ENCODE peak calls at places on chromosomes 7 and 10, in four cellular contexts. V is H7, R is HFF-Myc, S is left ventricle myocardium inferior. M is an unnamed sample.

GRCh38 chr7:25951414-25952276 is 200.4 kb upstream of the NFE2L3 start:
- DNase-seq in V (peak; percentile 53), R (no peak), S (no peak), M (no peak)

GRCh38 chr7:139452948-139453672 is 30.4 kb downstream of the KLRG2 start:
- DNase-seq in V (peak; percentile 74), R (no peak), S (no peak), M (no peak)

GRCh38 chr10:19817251-19818046 is 1.2 kb downstream of the PLXDC2 start:
- DNase-seq in V (peak; percentile 78), R (no peak), S (no peak), M (no peak)

GRCh38 chr10:30000802-30001571 is 58.4 kb downstream of the JCAD start:
- DNase-seq in V (no peak), R (peak; percentile 35), S (no peak), M (no peak)

GRCh38 chr10:14409856-14410458 is 79.2 kb upstream of the FRMD4A start:
- DNase-seq in V (no peak), R (no peak), S (no peak), M (no peak)

GRCh38 chr10:30438016-30438850 is 4.2 kb downstream of the MAP3K8 start:
- DNase-seq in V (no peak), R (no peak), S (no peak), M (no peak)

GRCh38 chr7:106178593-106179134 is 66.6 kb upstream of the SYPL1 start:
- DNase-seq in V (no peak), R (peak; percentile 17), S (no peak), M (no peak)

GRCh38 chr10:26486304-26486703 is 48.2 kb downstream of the APBB1IP start:
- DNase-seq in V (no peak), R (peak; percentile 35), S (no peak), M (no peak)

GRCh38 chr10:7291487-7292113 is 119.2 kb downstream of the SFMBT2 start:
- DNase-seq in V (no peak), R (no peak), S (no peak), M (no peak)

GRCh38 chr10:100781145-100781665 is 35.8 kb downstream of the PAX2 start:
- DNase-seq in V (peak; percentile 56), R (no peak), S (no peak), M (no peak)

GRCh38 chr10:90885176-90885575 is 13.4 kb downstream of the RPP30 start:
- DNase-seq in V (no peak), R (no peak), S (no peak), M (no peak)

GRCh38 chr7:66279912-66280311 is 74.8 kb downstream of the TPST1 start:
- DNase-seq in V (peak; percentile 7), R (no peak), S (no peak), M (no peak)

GRCh38 chr10:14687340-14687739 is 87.4 kb downstream of the FAM107B start:
- DNase-seq in V (no peak), R (no peak), S (no peak), M (no peak)

GRCh38 chr7:137681657-137682562 is 164.9 kb downstream of the DGKI start:
- DNase-seq in V (no peak), R (no peak), S (no peak), M (no peak)
- H3K4me3 ChIP-seq in V (no peak overlapping the region), R (no peak overlapping the region), S (no peak overlapping the region), M (no peak overlapping the region)

GRCh38 chr10:70458329-70459060 is 17.0 kb upstream of the NODAL start:
- DNase-seq in V (peak; percentile 85), R (no peak), S (peak; percentile 71), M (no peak)

GRCh38 chr10:70459771-70460490 is 18.4 kb upstream of the NODAL start:
- DNase-seq in V (peak; percentile 78), R (no peak), S (no peak), M (no peak)

GRCh38 chr10:70456164-70456563 is 14.7 kb upstream of the NODAL start:
- DNase-seq in V (peak; percentile 57), R (no peak), S (no peak), M (no peak)

GRCh38 chr10:70459061-70459770 is 17.7 kb upstream of the NODAL start:
- DNase-seq in V (peak; percentile 69), R (no peak), S (no peak), M (no peak)

DNA sequence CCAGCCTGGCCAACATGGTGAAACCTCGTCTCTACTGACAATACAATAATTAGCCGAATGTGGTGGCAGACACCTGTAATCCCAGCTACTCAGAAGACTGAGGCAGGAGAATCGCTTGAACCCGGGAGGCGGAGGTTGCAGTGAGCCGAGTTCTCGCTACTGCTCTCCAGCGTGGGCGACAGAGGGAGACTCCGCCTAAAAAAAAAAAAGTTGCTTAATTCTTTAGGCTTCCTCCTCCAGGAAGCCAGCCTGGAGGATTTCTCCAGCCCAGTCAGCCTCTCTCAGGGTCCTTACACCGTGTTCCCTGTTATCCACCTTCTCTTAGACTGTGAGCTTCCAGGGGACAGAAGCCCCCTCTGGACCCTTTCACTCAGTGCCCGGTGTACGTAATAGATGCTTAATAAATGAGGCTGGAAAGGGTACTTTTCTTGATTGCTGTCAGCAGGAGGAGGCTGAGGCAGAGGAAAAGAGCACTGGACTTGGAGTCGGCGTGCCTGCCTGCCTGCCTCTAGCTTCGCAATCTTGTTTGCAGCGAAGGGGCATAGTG is 16.4 kb upstream of the NODAL start:
- DNase-seq in V (no peak), R (no peak), S (no peak), M (no peak)
- H3K4me3 ChIP-seq in V (peak overlapping the region; percentile 55), R (no peak overlapping the region), S (peak overlapping the region; percentile 69), M (peak overlapping the region; percentile 26)

GRCh38 chr7:98286701-98287485 is 5.4 kb downstream of the BRI3 start:
- DNase-seq in V (peak; percentile 64), R (no peak), S (no peak), M (no peak)
- H3K4me3 ChIP-seq in V (no peak overlapping the region), R (no peak overlapping the region), S (peak overlapping the region; percentile 89), M (no peak overlapping the region)

DNA sequence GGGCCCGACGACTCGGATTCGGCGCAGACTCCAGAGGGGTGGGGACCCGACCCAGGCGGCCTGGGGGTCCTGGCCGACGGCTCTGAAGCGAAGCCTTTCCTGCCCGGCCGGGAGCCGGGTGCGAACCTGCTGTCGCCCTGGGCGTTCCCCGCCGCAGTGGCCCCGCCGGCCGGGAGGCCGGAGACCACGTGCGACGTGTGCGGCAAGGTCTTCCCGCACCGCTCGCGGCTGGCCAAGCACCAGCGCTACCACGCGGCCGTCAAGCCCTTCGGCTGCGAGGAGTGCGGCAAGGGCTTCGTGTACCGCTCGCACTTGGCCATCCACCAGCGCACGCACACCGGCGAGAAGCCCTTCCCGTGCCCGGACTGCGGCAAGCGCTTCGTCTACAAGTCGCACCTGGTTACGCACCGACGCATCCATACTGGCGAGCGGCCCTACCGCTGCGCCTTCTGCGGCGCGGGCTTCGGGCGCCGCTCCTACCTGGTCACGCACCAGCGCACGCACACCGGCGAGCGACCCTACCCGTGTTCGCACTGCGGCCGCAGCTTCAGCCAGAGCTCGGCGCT is 15.4 kb downstream of the ZNF316 start:
- DNase-seq in V (peak; percentile 64), R (no peak), S (no peak), M (no peak)
- H3K4me3 ChIP-seq in V (no peak overlapping the region), R (no peak overlapping the region), S (no peak overlapping the region), M (no peak overlapping the region)

GRCh38 chr7:53237344-53237913 is 202.0 kb downstream of the POM121L12 start:
- DNase-seq in V (no peak), R (no peak), S (no peak), M (no peak)
- H3K4me3 ChIP-seq in V (no peak overlapping the region), R (no peak overlapping the region), S (peak overlapping the region; percentile 64), M (no peak overlapping the region)

GRCh38 chr7:77428777-77429231 is 12.7 kb upstream of the GSAP start:
- DNase-seq in V (no peak), R (no peak), S (no peak), M (no peak)

GRCh38 chr7:77425151-77426051 is 9.3 kb upstream of the GSAP start:
- DNase-seq in V (peak; percentile 50), R (no peak), S (no peak), M (no peak)

GRCh38 chr7:77427996-77428603 is 12.0 kb upstream of the GSAP start:
- DNase-seq in V (no peak), R (peak; percentile 39), S (no peak), M (no peak)

GRCh38 chr7:77426521-77427051 is 10.4 kb upstream of the GSAP start:
- DNase-seq in V (no peak), R (no peak), S (no peak), M (no peak)

GRCh38 chr7:77426052-77426404 is 9.9 kb upstream of the GSAP start:
- DNase-seq in V (no peak), R (no peak), S (no peak), M (no peak)
- H3K4me3 ChIP-seq in V (no peak overlapping the region), R (no peak overlapping the region), S (peak overlapping the region; percentile 42), M (no peak overlapping the region)

GRCh38 chr7:154167807-154168206 is 115.6 kb downstream of the DPP6 start:
- DNase-seq in V (no peak), R (no peak), S (no peak), M (no peak)
- H3K4me3 ChIP-seq in V (no peak overlapping the region), R (no peak overlapping the region), S (no peak overlapping the region), M (no peak overlapping the region)

DNA sequence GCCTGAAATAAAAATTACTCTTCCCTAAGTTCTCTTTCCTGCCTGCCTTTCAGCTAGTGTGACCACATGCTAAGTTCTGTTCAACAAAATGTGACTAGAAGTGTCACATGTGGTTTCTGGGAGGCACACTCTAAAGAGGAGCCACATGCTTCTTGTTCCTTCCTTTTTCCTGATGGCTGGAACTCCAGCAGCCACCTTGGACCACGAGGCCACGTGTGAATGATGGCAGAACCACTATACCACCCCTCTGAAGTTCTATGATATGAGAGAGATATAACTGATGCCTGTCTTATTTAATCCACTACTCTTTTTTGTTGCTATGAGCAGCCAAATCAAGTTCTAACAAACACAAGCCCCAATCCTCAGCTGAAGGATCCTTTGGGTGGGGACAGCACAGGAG is 8.1 kb downstream of the PODXL start:
- DNase-seq in V (no peak), R (no peak), S (no peak), M (no peak)
- H3K4me3 ChIP-seq in V (no peak overlapping the region), R (no peak overlapping the region), S (no peak overlapping the region), M (no peak overlapping the region)

DNA sequence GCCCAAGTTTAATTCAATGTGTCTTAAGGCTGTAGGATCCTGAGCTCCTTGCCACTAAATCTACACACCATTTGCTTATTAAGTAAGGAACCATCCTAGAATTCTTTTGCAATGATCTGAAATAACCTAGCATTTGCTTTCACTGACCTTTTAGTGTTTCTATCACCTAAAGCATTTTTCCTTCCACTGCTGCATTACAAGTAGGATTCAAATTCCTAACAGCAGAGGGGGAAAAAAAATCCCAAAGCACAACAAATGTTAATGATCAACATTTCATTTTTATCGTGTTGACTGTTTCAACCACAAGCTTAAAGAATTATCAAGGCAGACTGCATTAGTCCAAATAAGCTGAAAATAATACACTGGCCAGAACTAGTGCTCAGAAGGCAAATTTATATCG is 174.7 kb upstream of the TCF7L2 start:
- DNase-seq in V (no peak), R (no peak), S (no peak), M (no peak)
- H3K4me3 ChIP-seq in V (no peak overlapping the region), R (no peak overlapping the region), S (no peak overlapping the region), M (no peak overlapping the region)

M was measured in vagina.